ENCODE peak calls at places on chromosomes 12 and 14, in seven cellular contexts. One of them, this sample, is unnamed.

GRCh38 chr14:73240816-73241480 is 3.6 kb downstream of the PAPLN start:
- DNase-seq in neural progenitor cell: no peak
- DNase-seq in WTC11: no peak
- DNase-seq in kidney epithelial cell: no peak
- DNase-seq in left ventricle myocardium inferior: no peak
- DNase-seq in HCT116: no peak
- DNase-seq in GM12865: peak
- DNase-seq in this sample: no peak

GRCh38 chr12:116026346-116026745 is 251.1 kb downstream of the MED13L start:
- DNase-seq in neural progenitor cell: no peak
- DNase-seq in WTC11: no peak
- DNase-seq in kidney epithelial cell: no peak
- DNase-seq in left ventricle myocardium inferior: no peak
- DNase-seq in HCT116: no peak
- DNase-seq in GM12865: no peak
- DNase-seq in this sample: no peak

GRCh38 chr14:28766505-28767238 is at the start of gene FOXG1:
- DNase-seq in neural progenitor cell: peak
- DNase-seq in WTC11: peak
- DNase-seq in kidney epithelial cell: no peak
- DNase-seq in left ventricle myocardium inferior: no peak
- DNase-seq in HCT116: no peak
- DNase-seq in GM12865: peak
- DNase-seq in this sample: peak

GRCh38 chr12:57031228-57031670 is 14.9 kb upstream of the TAC3 start:
- DNase-seq in neural progenitor cell: no peak
- DNase-seq in WTC11: no peak
- DNase-seq in kidney epithelial cell: no peak
- DNase-seq in left ventricle myocardium inferior: no peak
- DNase-seq in HCT116: peak
- DNase-seq in GM12865: peak
- DNase-seq in this sample: no peak

GRCh38 chr14:75563931-75564330 is 14.5 kb upstream of the FLVCR2 start:
- DNase-seq in neural progenitor cell: no peak
- DNase-seq in WTC11: no peak
- DNase-seq in kidney epithelial cell: no peak
- DNase-seq in left ventricle myocardium inferior: no peak
- DNase-seq in HCT116: no peak
- DNase-seq in GM12865: no peak
- DNase-seq in this sample: no peak

GRCh38 chr12:69068431-69068830 is 135.5 kb upstream of the CPM start:
- DNase-seq in neural progenitor cell: no peak
- DNase-seq in WTC11: no peak
- DNase-seq in kidney epithelial cell: peak
- DNase-seq in left ventricle myocardium inferior: no peak
- DNase-seq in HCT116: peak
- DNase-seq in GM12865: no peak
- DNase-seq in this sample: no peak

GRCh38 chr14:63542231-63542999 is 762 bp downstream of the PPP2R5E start:
- DNase-seq in neural progenitor cell: peak
- DNase-seq in WTC11: peak
- DNase-seq in kidney epithelial cell: no peak
- DNase-seq in left ventricle myocardium inferior: no peak
- DNase-seq in HCT116: no peak
- DNase-seq in GM12865: no peak
- DNase-seq in this sample: peak

GRCh38 chr12:24776856-24777255 is 172.0 kb downstream of the BCAT1 start:
- DNase-seq in neural progenitor cell: no peak
- DNase-seq in WTC11: no peak
- DNase-seq in kidney epithelial cell: no peak
- DNase-seq in left ventricle myocardium inferior: no peak
- DNase-seq in HCT116: no peak
- DNase-seq in GM12865: no peak
- DNase-seq in this sample: no peak

GRCh38 chr14:76271371-76271770 is 104.6 kb upstream of the ESRRB start:
- DNase-seq in neural progenitor cell: no peak
- DNase-seq in WTC11: no peak
- DNase-seq in kidney epithelial cell: no peak
- DNase-seq in left ventricle myocardium inferior: no peak
- DNase-seq in HCT116: no peak
- DNase-seq in GM12865: no peak
- DNase-seq in this sample: no peak

GRCh38 chr14:68549057-68549421 is 243.8 kb downstream of the ZFP36L1 start:
- DNase-seq in neural progenitor cell: no peak
- DNase-seq in WTC11: no peak
- DNase-seq in kidney epithelial cell: no peak
- DNase-seq in left ventricle myocardium inferior: no peak
- DNase-seq in HCT116: peak
- DNase-seq in GM12865: no peak
- DNase-seq in this sample: no peak

GRCh38 chr14:60245316-60246177 is 3.5 kb upstream of the PPM1A start:
- DNase-seq in neural progenitor cell: peak
- DNase-seq in WTC11: no peak
- DNase-seq in kidney epithelial cell: no peak
- DNase-seq in left ventricle myocardium inferior: no peak
- DNase-seq in HCT116: no peak
- DNase-seq in GM12865: peak
- DNase-seq in this sample: no peak

GRCh38 chr12:80966001-80966400 is 28.3 kb upstream of the LIN7A start:
- DNase-seq in neural progenitor cell: peak
- DNase-seq in WTC11: peak
- DNase-seq in kidney epithelial cell: no peak
- DNase-seq in left ventricle myocardium inferior: no peak
- DNase-seq in HCT116: no peak
- DNase-seq in GM12865: no peak
- DNase-seq in this sample: no peak

GRCh38 chr12:16385779-16386646 is 38.6 kb downstream of the MGST1 start:
- DNase-seq in neural progenitor cell: peak
- DNase-seq in WTC11: peak
- DNase-seq in kidney epithelial cell: peak
- DNase-seq in left ventricle myocardium inferior: no peak
- DNase-seq in HCT116: no peak
- DNase-seq in GM12865: peak
- DNase-seq in this sample: no peak

GRCh38 chr12:123050331-123050809 is 69.9 kb downstream of the ARL6IP4 start:
- DNase-seq in neural progenitor cell: no peak
- DNase-seq in WTC11: no peak
- DNase-seq in kidney epithelial cell: no peak
- DNase-seq in left ventricle myocardium inferior: peak
- DNase-seq in HCT116: no peak
- DNase-seq in GM12865: no peak
- DNase-seq in this sample: no peak

GRCh38 chr12:51590347-51591019 is 550 bp upstream of the SCN8A start:
- DNase-seq in neural progenitor cell: peak
- DNase-seq in WTC11: peak
- DNase-seq in kidney epithelial cell: no peak
- DNase-seq in left ventricle myocardium inferior: peak
- DNase-seq in HCT116: peak
- DNase-seq in GM12865: peak
- DNase-seq in this sample: peak
- TF ChIP-seq CTCF in neural progenitor cell: peak
- TF ChIP-seq CTCF in WTC11: peak
- TF ChIP-seq CTCF in kidney epithelial cell: peak
- TF ChIP-seq CTCF in left ventricle myocardium inferior: peak
- TF ChIP-seq CTCF in HCT116: peak
- TF ChIP-seq CTCF in GM12865: peak
- TF ChIP-seq CTCF in this sample: peak

GRCh38 chr14:104792101-104792884 is 3.3 kb downstream of the AKT1 start:
- DNase-seq in neural progenitor cell: no peak
- DNase-seq in WTC11: no peak
- DNase-seq in kidney epithelial cell: no peak
- DNase-seq in left ventricle myocardium inferior: peak
- DNase-seq in HCT116: no peak
- DNase-seq in GM12865: no peak
- DNase-seq in this sample: no peak

GRCh38 chr14:104791425-104791824 is 4.1 kb downstream of the AKT1 start:
- DNase-seq in neural progenitor cell: no peak
- DNase-seq in WTC11: no peak
- DNase-seq in kidney epithelial cell: no peak
- DNase-seq in left ventricle myocardium inferior: no peak
- DNase-seq in HCT116: no peak
- DNase-seq in GM12865: no peak
- DNase-seq in this sample: no peak

GRCh38 chr14:104793703-104793959 is 1.9 kb downstream of the AKT1 start:
- DNase-seq in neural progenitor cell: no peak
- DNase-seq in WTC11: no peak
- DNase-seq in kidney epithelial cell: no peak
- DNase-seq in left ventricle myocardium inferior: no peak
- DNase-seq in HCT116: no peak
- DNase-seq in GM12865: no peak
- DNase-seq in this sample: no peak

GRCh38 chr14:104794099-104794498 is 1.4 kb downstream of the AKT1 start:
- DNase-seq in neural progenitor cell: peak
- DNase-seq in WTC11: peak
- DNase-seq in kidney epithelial cell: no peak
- DNase-seq in left ventricle myocardium inferior: no peak
- DNase-seq in HCT116: no peak
- DNase-seq in GM12865: peak
- DNase-seq in this sample: no peak

GRCh38 chr14:104792945-104793702 is 2.4 kb downstream of the AKT1 start:
- DNase-seq in neural progenitor cell: peak
- DNase-seq in WTC11: peak
- DNase-seq in kidney epithelial cell: no peak
- DNase-seq in left ventricle myocardium inferior: no peak
- DNase-seq in HCT116: no peak
- DNase-seq in GM12865: no peak
- DNase-seq in this sample: no peak
- TF ChIP-seq CTCF in neural progenitor cell: peak
- TF ChIP-seq CTCF in WTC11: peak
- TF ChIP-seq CTCF in kidney epithelial cell: no peak
- TF ChIP-seq CTCF in left ventricle myocardium inferior: no peak
- TF ChIP-seq CTCF in HCT116: no peak
- TF ChIP-seq CTCF in GM12865: no peak
- TF ChIP-seq CTCF in this sample: peak

GRCh38 chr12:93766802-93767523 is 89.8 kb downstream of the CRADD start:
- DNase-seq in neural progenitor cell: peak
- DNase-seq in WTC11: no peak
- DNase-seq in kidney epithelial cell: no peak
- DNase-seq in left ventricle myocardium inferior: no peak
- DNase-seq in HCT116: no peak
- DNase-seq in GM12865: peak
- DNase-seq in this sample: no peak
- TF ChIP-seq CTCF in neural progenitor cell: peak
- TF ChIP-seq CTCF in WTC11: no peak
- TF ChIP-seq CTCF in kidney epithelial cell: peak
- TF ChIP-seq CTCF in left ventricle myocardium inferior: peak
- TF ChIP-seq CTCF in HCT116: peak
- TF ChIP-seq CTCF in GM12865: peak
- TF ChIP-seq CTCF in this sample: no peak

GRCh38 chr14:92558319-92558718 is 44.7 kb downstream of the RIN3 start:
- DNase-seq in neural progenitor cell: no peak
- DNase-seq in WTC11: no peak
- DNase-seq in kidney epithelial cell: no peak
- DNase-seq in left ventricle myocardium inferior: no peak
- DNase-seq in HCT116: no peak
- DNase-seq in GM12865: peak
- DNase-seq in this sample: no peak
- TF ChIP-seq CTCF in neural progenitor cell: no peak
- TF ChIP-seq CTCF in WTC11: no peak
- TF ChIP-seq CTCF in kidney epithelial cell: no peak
- TF ChIP-seq CTCF in left ventricle myocardium inferior: no peak
- TF ChIP-seq CTCF in HCT116: no peak
- TF ChIP-seq CTCF in GM12865: peak
- TF ChIP-seq CTCF in this sample: no peak

DNA sequence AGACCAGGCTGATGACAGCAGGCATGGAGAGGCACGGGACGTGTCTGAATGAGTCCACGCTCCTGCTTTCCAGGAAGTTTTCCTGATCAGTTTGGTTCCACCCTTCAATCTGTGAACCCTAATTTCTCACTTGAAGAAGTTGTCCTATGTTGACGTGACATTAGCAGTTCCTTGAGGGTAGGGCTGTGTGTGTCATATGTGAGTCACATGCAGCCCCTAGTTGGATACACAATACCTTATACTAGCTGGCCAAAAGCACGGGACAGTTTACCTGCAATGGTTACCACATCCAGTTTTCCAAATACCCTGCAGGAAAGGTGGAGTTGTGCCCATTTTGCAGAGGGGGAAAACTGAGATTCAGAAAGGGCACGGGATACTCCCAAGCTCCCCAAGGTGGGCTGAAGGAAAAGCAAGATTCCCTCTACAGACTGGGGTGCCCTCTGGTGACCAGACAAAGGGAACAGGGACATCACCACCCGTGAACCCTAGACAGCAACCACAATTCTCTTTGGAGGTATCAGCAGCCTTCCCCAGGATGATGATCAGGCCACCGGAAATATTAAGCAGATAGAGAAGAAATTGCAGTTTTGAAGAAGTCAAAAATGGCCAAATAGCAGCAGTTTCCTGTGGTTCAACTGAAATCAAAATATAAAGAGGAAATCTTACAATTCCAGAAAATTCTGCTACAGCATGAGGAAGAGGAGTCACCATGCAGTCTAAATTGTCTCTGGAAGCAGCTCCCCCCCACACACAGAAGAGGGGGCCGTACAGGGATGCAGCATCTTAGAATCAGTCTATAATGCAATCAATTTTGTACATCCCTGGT is 194.4 kb downstream of the PHETA1 start:
- DNase-seq in neural progenitor cell: peak
- DNase-seq in WTC11: peak
- DNase-seq in kidney epithelial cell: no peak
- DNase-seq in left ventricle myocardium inferior: no peak
- DNase-seq in HCT116: peak
- DNase-seq in GM12865: no peak
- DNase-seq in this sample: no peak
- TF ChIP-seq CTCF in neural progenitor cell: peak
- TF ChIP-seq CTCF in WTC11: no peak
- TF ChIP-seq CTCF in kidney epithelial cell: no peak
- TF ChIP-seq CTCF in left ventricle myocardium inferior: peak
- TF ChIP-seq CTCF in HCT116: peak
- TF ChIP-seq CTCF in GM12865: peak
- TF ChIP-seq CTCF in this sample: no peak

GRCh38 chr14:91255026-91255695 is 10.7 kb upstream of the GPR68 start:
- DNase-seq in neural progenitor cell: no peak
- DNase-seq in WTC11: no peak
- DNase-seq in kidney epithelial cell: no peak
- DNase-seq in left ventricle myocardium inferior: no peak
- DNase-seq in HCT116: no peak
- DNase-seq in GM12865: no peak
- DNase-seq in this sample: no peak
- TF ChIP-seq CTCF in neural progenitor cell: no peak
- TF ChIP-seq CTCF in WTC11: no peak
- TF ChIP-seq CTCF in kidney epithelial cell: no peak
- TF ChIP-seq CTCF in left ventricle myocardium inferior: no peak
- TF ChIP-seq CTCF in HCT116: no peak
- TF ChIP-seq CTCF in GM12865: no peak
- TF ChIP-seq CTCF in this sample: no peak

GRCh38 chr12:94545937-94546771 is 86.5 kb upstream of the CEP83 start:
- DNase-seq in neural progenitor cell: peak
- DNase-seq in WTC11: peak
- DNase-seq in kidney epithelial cell: peak
- DNase-seq in left ventricle myocardium inferior: no peak
- DNase-seq in HCT116: peak
- DNase-seq in GM12865: peak
- DNase-seq in this sample: peak
- TF ChIP-seq CTCF in neural progenitor cell: peak
- TF ChIP-seq CTCF in WTC11: peak
- TF ChIP-seq CTCF in kidney epithelial cell: peak
- TF ChIP-seq CTCF in left ventricle myocardium inferior: peak
- TF ChIP-seq CTCF in HCT116: peak
- TF ChIP-seq CTCF in GM12865: peak
- TF ChIP-seq CTCF in this sample: peak